ENCODE peak calls at places on chromosomes 12 and 14, in six cellular contexts. One of them, this sample, is unnamed. For H3K9me3 and H3K36me3, the result is how much of the 10 kb centered on the place peaks cover.

GRCh38 chr12:77679701-77680100 is 151.0 kb upstream of the NAV3 start:
- DNase-seq in stomach: no peak
- DNase-seq in heart right ventricle: no peak
- DNase-seq in IMR-90: no peak
- DNase-seq in fibroblast of lung: peak
- DNase-seq in mammary epithelial cell: no peak
- DNase-seq in this sample: no peak

GRCh38 chr12:29762637-29763300 is 21.0 kb downstream of the TMTC1 start:
- DNase-seq in stomach: no peak
- DNase-seq in heart right ventricle: peak
- DNase-seq in IMR-90: no peak
- DNase-seq in fibroblast of lung: no peak
- DNase-seq in mammary epithelial cell: no peak
- DNase-seq in this sample: peak

GRCh38 chr12:124901003-124901402 is 13.4 kb downstream of the UBC start:
- DNase-seq in stomach: no peak
- DNase-seq in heart right ventricle: no peak
- DNase-seq in IMR-90: no peak
- DNase-seq in fibroblast of lung: no peak
- DNase-seq in mammary epithelial cell: no peak
- DNase-seq in this sample: peak

GRCh38 chr12:115374480-115375187 is 690.7 kb upstream of the TBX3 start:
- DNase-seq in stomach: no peak
- DNase-seq in heart right ventricle: no peak
- DNase-seq in IMR-90: no peak
- DNase-seq in fibroblast of lung: no peak
- DNase-seq in mammary epithelial cell: peak
- DNase-seq in this sample: no peak

GRCh38 chr12:57796996-57797395 is 14.4 kb downstream of the TSFM start:
- DNase-seq in stomach: no peak
- DNase-seq in heart right ventricle: no peak
- DNase-seq in IMR-90: no peak
- DNase-seq in fibroblast of lung: no peak
- DNase-seq in mammary epithelial cell: no peak
- DNase-seq in this sample: no peak

GRCh38 chr12:108647936-108648287 is 14.2 kb upstream of the SELPLG start:
- DNase-seq in stomach: no peak
- DNase-seq in heart right ventricle: no peak
- DNase-seq in IMR-90: no peak
- DNase-seq in fibroblast of lung: no peak
- DNase-seq in mammary epithelial cell: no peak
- DNase-seq in this sample: no peak

GRCh38 chr12:123519151-123520001 is 14.1 kb downstream of the RILPL1 start:
- DNase-seq in stomach: no peak
- DNase-seq in heart right ventricle: peak
- DNase-seq in IMR-90: peak
- DNase-seq in fibroblast of lung: peak
- DNase-seq in mammary epithelial cell: peak
- DNase-seq in this sample: no peak

GRCh38 chr14:67539116-67539515 is 6.0 kb downstream of the PLEKHH1 start:
- DNase-seq in stomach: no peak
- DNase-seq in heart right ventricle: no peak
- DNase-seq in IMR-90: no peak
- DNase-seq in fibroblast of lung: no peak
- DNase-seq in mammary epithelial cell: no peak
- DNase-seq in this sample: no peak

GRCh38 chr14:22653012-22653621 is 9.0 kb upstream of the OR6J1 start:
- DNase-seq in stomach: peak
- DNase-seq in heart right ventricle: peak
- DNase-seq in IMR-90: peak
- DNase-seq in fibroblast of lung: peak
- DNase-seq in mammary epithelial cell: peak
- DNase-seq in this sample: peak

GRCh38 chr12:57448669-57449068 is 6.4 kb upstream of the INHBE start:
- DNase-seq in stomach: no peak
- DNase-seq in heart right ventricle: no peak
- DNase-seq in IMR-90: no peak
- DNase-seq in fibroblast of lung: no peak
- DNase-seq in mammary epithelial cell: no peak
- DNase-seq in this sample: no peak

GRCh38 chr14:59046746-59047145 is 141.7 kb upstream of the DAAM1 start:
- DNase-seq in stomach: no peak
- DNase-seq in heart right ventricle: no peak
- DNase-seq in IMR-90: no peak
- DNase-seq in fibroblast of lung: peak
- DNase-seq in mammary epithelial cell: no peak
- DNase-seq in this sample: no peak

GRCh38 chr14:91186515-91187066 is 57.9 kb downstream of the GPR68 start:
- DNase-seq in stomach: no peak
- DNase-seq in heart right ventricle: no peak
- DNase-seq in IMR-90: peak
- DNase-seq in fibroblast of lung: peak
- DNase-seq in mammary epithelial cell: peak
- DNase-seq in this sample: peak

GRCh38 chr12:132108211-132108832 is 35.8 kb downstream of the DDX51 start:
- DNase-seq in stomach: no peak
- DNase-seq in heart right ventricle: no peak
- DNase-seq in IMR-90: no peak
- DNase-seq in fibroblast of lung: no peak
- DNase-seq in mammary epithelial cell: no peak
- DNase-seq in this sample: no peak

GRCh38 chr14:100341301-100342031 is 18.3 kb downstream of the SLC25A47 start:
- DNase-seq in stomach: peak
- DNase-seq in heart right ventricle: peak
- DNase-seq in IMR-90: peak
- DNase-seq in fibroblast of lung: peak
- DNase-seq in mammary epithelial cell: peak
- DNase-seq in this sample: peak

GRCh38 chr12:114901316-114901715 is 217.3 kb upstream of the TBX3 start:
- DNase-seq in stomach: no peak
- DNase-seq in heart right ventricle: no peak
- DNase-seq in IMR-90: no peak
- DNase-seq in fibroblast of lung: no peak
- DNase-seq in mammary epithelial cell: no peak
- DNase-seq in this sample: no peak

GRCh38 chr14:104223810-104224515 is 85.6 kb downstream of the KIF26A start:
- DNase-seq in stomach: no peak
- DNase-seq in heart right ventricle: no peak
- DNase-seq in IMR-90: no peak
- DNase-seq in fibroblast of lung: no peak
- DNase-seq in mammary epithelial cell: no peak
- DNase-seq in this sample: no peak

GRCh38 chr12:89038831-89039509 is 313.3 kb downstream of the DUSP6 start:
- DNase-seq in stomach: no peak
- DNase-seq in heart right ventricle: no peak
- DNase-seq in IMR-90: no peak
- DNase-seq in fibroblast of lung: no peak
- DNase-seq in mammary epithelial cell: no peak
- DNase-seq in this sample: no peak

GRCh38 chr12:128662106-128662505 is 161.7 kb downstream of the SLC15A4 start:
- DNase-seq in stomach: no peak
- DNase-seq in heart right ventricle: no peak
- DNase-seq in IMR-90: no peak
- DNase-seq in fibroblast of lung: no peak
- DNase-seq in mammary epithelial cell: no peak
- DNase-seq in this sample: no peak
- H3K9me3 ChIP-seq in stomach: under half
- H3K9me3 ChIP-seq in heart right ventricle: under half
- H3K9me3 ChIP-seq in IMR-90: under half
- H3K9me3 ChIP-seq in fibroblast of lung: under half
- H3K9me3 ChIP-seq in mammary epithelial cell: under half
- H3K9me3 ChIP-seq in this sample: under half

GRCh38 chr12:119334459-119335170 is at the start of gene CCDC60:
- DNase-seq in stomach: peak
- DNase-seq in heart right ventricle: no peak
- DNase-seq in IMR-90: no peak
- DNase-seq in fibroblast of lung: no peak
- DNase-seq in mammary epithelial cell: no peak
- DNase-seq in this sample: no peak

GRCh38 chr12:119343130-119343529 is 8.6 kb downstream of the CCDC60 start:
- DNase-seq in stomach: no peak
- DNase-seq in heart right ventricle: no peak
- DNase-seq in IMR-90: no peak
- DNase-seq in fibroblast of lung: no peak
- DNase-seq in mammary epithelial cell: no peak
- DNase-seq in this sample: no peak

GRCh38 chr12:119340604-119341003 is 6.1 kb downstream of the CCDC60 start:
- DNase-seq in stomach: no peak
- DNase-seq in heart right ventricle: no peak
- DNase-seq in IMR-90: no peak
- DNase-seq in fibroblast of lung: no peak
- DNase-seq in mammary epithelial cell: no peak
- DNase-seq in this sample: no peak

GRCh38 chr12:119341988-119342387 is 7.5 kb downstream of the CCDC60 start:
- DNase-seq in stomach: no peak
- DNase-seq in heart right ventricle: no peak
- DNase-seq in IMR-90: no peak
- DNase-seq in fibroblast of lung: no peak
- DNase-seq in mammary epithelial cell: no peak
- DNase-seq in this sample: no peak

GRCh38 chr12:119338593-119339363 is 4.2 kb downstream of the CCDC60 start:
- DNase-seq in stomach: no peak
- DNase-seq in heart right ventricle: no peak
- DNase-seq in IMR-90: no peak
- DNase-seq in fibroblast of lung: no peak
- DNase-seq in mammary epithelial cell: no peak
- DNase-seq in this sample: no peak
- H3K4me3 ChIP-seq in stomach: no peak
- H3K4me3 ChIP-seq in heart right ventricle: no peak
- H3K4me3 ChIP-seq in IMR-90: no peak
- H3K4me3 ChIP-seq in fibroblast of lung: no peak
- H3K4me3 ChIP-seq in mammary epithelial cell: no peak
- H3K4me3 ChIP-seq in this sample: no peak

GRCh38 chr14:54760866-54761265 is 141.8 kb downstream of the GCH1 start:
- DNase-seq in stomach: no peak
- DNase-seq in heart right ventricle: no peak
- DNase-seq in IMR-90: no peak
- DNase-seq in fibroblast of lung: no peak
- DNase-seq in mammary epithelial cell: no peak
- DNase-seq in this sample: no peak
- H3K36me3 ChIP-seq in stomach: under half
- H3K36me3 ChIP-seq in heart right ventricle: half or more
- H3K36me3 ChIP-seq in IMR-90: half or more
- H3K36me3 ChIP-seq in fibroblast of lung: under half
- H3K36me3 ChIP-seq in mammary epithelial cell: under half
- H3K36me3 ChIP-seq in this sample: under half

GRCh38 chr12:43806737-43807072 is 588 bp upstream of the TWF1 start:
- DNase-seq in stomach: no peak
- DNase-seq in heart right ventricle: no peak
- DNase-seq in IMR-90: no peak
- DNase-seq in fibroblast of lung: peak
- DNase-seq in mammary epithelial cell: no peak
- DNase-seq in this sample: no peak

GRCh38 chr12:43805857-43806736 is at the start of gene TWF1:
- DNase-seq in stomach: peak
- DNase-seq in heart right ventricle: peak
- DNase-seq in IMR-90: peak
- DNase-seq in fibroblast of lung: peak
- DNase-seq in mammary epithelial cell: peak
- DNase-seq in this sample: peak

GRCh38 chr12:43805149-43805856 is 814 bp downstream of the TWF1 start:
- DNase-seq in stomach: no peak
- DNase-seq in heart right ventricle: no peak
- DNase-seq in IMR-90: no peak
- DNase-seq in fibroblast of lung: peak
- DNase-seq in mammary epithelial cell: peak
- DNase-seq in this sample: no peak

GRCh38 chr12:43812042-43812441 is 5.9 kb upstream of the TWF1 start:
- DNase-seq in stomach: no peak
- DNase-seq in heart right ventricle: no peak
- DNase-seq in IMR-90: no peak
- DNase-seq in fibroblast of lung: no peak
- DNase-seq in mammary epithelial cell: peak
- DNase-seq in this sample: no peak

DNA sequence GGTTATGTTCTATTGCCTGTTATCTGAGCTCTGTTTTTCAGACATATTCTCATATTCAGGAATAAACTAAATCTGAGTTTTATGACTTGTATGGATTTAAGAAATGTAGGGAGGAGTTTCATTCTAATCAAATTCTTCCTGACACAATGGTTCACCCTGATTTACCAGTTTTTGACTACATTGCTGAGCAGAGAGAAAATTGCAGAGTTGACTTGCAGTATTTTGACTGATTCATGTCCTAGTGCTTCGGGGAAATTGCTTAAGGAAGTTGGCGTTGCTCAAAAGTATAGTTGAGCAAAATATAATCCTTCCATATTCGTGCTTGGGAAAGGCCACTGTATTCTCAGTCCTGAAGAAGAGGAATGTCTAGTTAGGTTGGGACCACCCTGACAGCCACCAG is 1.2 kb upstream of the TWF1 start:
- DNase-seq in stomach: no peak
- DNase-seq in heart right ventricle: no peak
- DNase-seq in IMR-90: no peak
- DNase-seq in fibroblast of lung: no peak
- DNase-seq in mammary epithelial cell: no peak
- DNase-seq in this sample: no peak
- H3K9me3 ChIP-seq in stomach: under half
- H3K9me3 ChIP-seq in heart right ventricle: under half
- H3K9me3 ChIP-seq in IMR-90: under half
- H3K9me3 ChIP-seq in fibroblast of lung: under half
- H3K9me3 ChIP-seq in mammary epithelial cell: under half
- H3K9me3 ChIP-seq in this sample: under half